ENCODE peak calls at places on chromosomes 6 and 20, in four cellular contexts. A, J, Q and D are unnamed samples.

GRCh38 chr6:27867051-27867940 is 44.9 kb downstream of the OR2B2 start:
- DNase-seq in A (peak; percentile 85), J (no peak), Q (no peak), D (peak; percentile 57)

GRCh38 chr6:80170433-80170832 is 64.0 kb downstream of the BCKDHB start:
- DNase-seq in A (no peak), J (no peak), Q (no peak), D (no peak)

GRCh38 chr6:148497256-148497655 is 154.6 kb downstream of the SASH1 start:
- DNase-seq in A (peak; percentile 9), J (no peak), Q (no peak), D (no peak)

GRCh38 chr6:27591660-27592059 is 118.8 kb upstream of the ZNF184 start:
- DNase-seq in A (peak; percentile 53), J (no peak), Q (no peak), D (no peak)

GRCh38 chr20:35601021-35601973 is 14.3 kb upstream of the SPAG4 start:
- DNase-seq in A (peak; percentile 72), J (peak; percentile 66), Q (peak; percentile 21), D (peak; percentile 50)

GRCh38 chr6:98832282-98833100 is 1.9 kb upstream of the POU3F2 start:
- DNase-seq in A (peak; percentile 60), J (no peak), Q (peak; percentile 61), D (no peak)

GRCh38 chr20:37417857-37418501 is 72.0 kb downstream of the SRC start:
- DNase-seq in A (peak; percentile 31), J (no peak), Q (no peak), D (no peak)

GRCh38 chr20:36377348-36378326 is 71.5 kb downstream of the DLGAP4 start:
- DNase-seq in A (no peak), J (no peak), Q (peak; percentile 26), D (no peak)

GRCh38 chr6:157244175-157244574 is 79.1 kb downstream of the TMEM242 start:
- DNase-seq in A (no peak), J (no peak), Q (no peak), D (no peak)

GRCh38 chr20:25286917-25287316 is 39.0 kb downstream of the PYGB start:
- DNase-seq in A (no peak), J (no peak), Q (no peak), D (no peak)

GRCh38 chr20:20215976-20216727 is 151.8 kb upstream of the INSM1 start:
- DNase-seq in A (no peak), J (no peak), Q (no peak), D (no peak)

GRCh38 chr6:37717836-37718251 is 20.2 kb upstream of the MDGA1 start:
- DNase-seq in A (peak; percentile 82), J (no peak), Q (no peak), D (no peak)

GRCh38 chr6:127190552-127190951 is 72.1 kb downstream of the RSPO3 start:
- DNase-seq in A (peak; percentile 78), J (no peak), Q (no peak), D (no peak)

GRCh38 chr6:78749326-78749725 is 118.0 kb upstream of the IRAK1BP1 start:
- DNase-seq in A (no peak), J (no peak), Q (no peak), D (no peak)

GRCh38 chr6:111971181-111971829 is 82.6 kb upstream of the CCN6 start:
- DNase-seq in A (peak; percentile 30), J (no peak), Q (no peak), D (no peak)

GRCh38 chr6:6736753-6737654 is 148.5 kb downstream of the LY86 start:
- DNase-seq in A (peak; percentile 56), J (no peak), Q (no peak), D (no peak)

GRCh38 chr6:154567695-154568220 is 57.3 kb upstream of the CNKSR3 start:
- DNase-seq in A (no peak), J (no peak), Q (no peak), D (no peak)

GRCh38 chr6:107032051-107032450 is 4.1 kb downstream of the MTRES1 start:
- DNase-seq in A (no peak), J (no peak), Q (no peak), D (no peak)

GRCh38 chr6:107683183-107683582 is 140.9 kb downstream of the SCML4 start:
- DNase-seq in A (no peak), J (no peak), Q (no peak), D (no peak)

GRCh38 chr6:11366183-11366933 is 133.9 kb upstream of the NEDD9 start:
- DNase-seq in A (no peak), J (no peak), Q (no peak), D (no peak)

GRCh38 chr20:23050847-23051627 is 1.6 kb upstream of the THBD start:
- DNase-seq in A (peak; percentile 93), J (no peak), Q (no peak), D (peak; percentile 83)

GRCh38 chr6:41638002-41638800 is at the start of gene MDFI:
- DNase-seq in A (no peak), J (no peak), Q (no peak), D (peak; percentile 26)

GRCh38 chr20:59351148-59352040 is 51.0 kb downstream of the EDN3 start:
- DNase-seq in A (no peak), J (no peak), Q (no peak), D (no peak)

GRCh38 chr6:132962936-132963579 is 148.7 kb downstream of the RPS12 start:
- DNase-seq in A (peak; percentile 76), J (peak; percentile 40), Q (no peak), D (peak; percentile 56)

GRCh38 chr6:87755697-87756671 is 54.0 kb upstream of the AKIRIN2 start:
- DNase-seq in A (peak; percentile 3), J (no peak), Q (no peak), D (no peak)

GRCh38 chr6:19714415-19715165 is 122.6 kb upstream of the ID4 start:
- DNase-seq in A (no peak), J (no peak), Q (no peak), D (no peak)

GRCh38 chr6:32370510-32370909 is 1.2 kb downstream of the TSBP1 start:
- DNase-seq in A (peak; percentile 17), J (no peak), Q (no peak), D (no peak)

GRCh38 chr20:62875419-62876355 is 14.1 kb upstream of the TCFL5 start:
- DNase-seq in A (peak; percentile 84), J (no peak), Q (peak; percentile 63), D (peak; percentile 62)

GRCh38 chr6:19554356-19555225 is 282.6 kb upstream of the ID4 start:
- DNase-seq in A (peak; percentile 5), J (no peak), Q (no peak), D (no peak)

GRCh38 chr6:110055387-110055735 is 77.2 kb downstream of the GPR6 start:
- DNase-seq in A (no peak), J (no peak), Q (no peak), D (no peak)

GRCh38 chr20:38357653-38358207 is 11.4 kb downstream of the LBP start:
- DNase-seq in A (no peak), J (no peak), Q (no peak), D (no peak)

GRCh38 chr6:104396077-104396476 is 463.6 kb downstream of the HACE1 start:
- DNase-seq in A (no peak), J (no peak), Q (no peak), D (no peak)

GRCh38 chr20:20856306-20856705 is 143.9 kb upstream of the RALGAPA2 start:
- DNase-seq in A (no peak), J (no peak), Q (no peak), D (no peak)

GRCh38 chr6:54873589-54873988 is 27.0 kb downstream of the FAM83B start:
- DNase-seq in A (no peak), J (no peak), Q (no peak), D (no peak)

GRCh38 chr6:63844287-63844686 is 208.7 kb downstream of the PHF3 start:
- DNase-seq in A (peak; percentile 83), J (no peak), Q (no peak), D (no peak)

GRCh38 chr6:116511424-116512131 is at the start of gene CALHM5:
- DNase-seq in A (peak; percentile 94), J (no peak), Q (no peak), D (no peak)

GRCh38 chr6:16413399-16413798 is 175.0 kb downstream of the GMPR start:
- DNase-seq in A (no peak), J (no peak), Q (no peak), D (no peak)

GRCh38 chr6:136396908-136397307 is 107.3 kb upstream of the BCLAF1 start:
- DNase-seq in A (no peak), J (no peak), Q (no peak), D (no peak)

GRCh38 chr6:17013701-17014100 is 88.1 kb upstream of the STMND1 start:
- DNase-seq in A (peak; percentile 76), J (no peak), Q (no peak), D (no peak)